ENCODE peak calls at places on chromosomes 7 and 10, in four cellular contexts. One of them, this sample, is unnamed.

GRCh38 chr7:94031865-94032264 is 27.7 kb upstream of the BET1 start:
- DNase-seq in HepG2: no peak
- DNase-seq in GM12878: no peak
- DNase-seq in SK-N-SH: no peak
- DNase-seq in this sample: no peak

GRCh38 chr7:142828101-142828500 is 26.8 kb upstream of the EPHB6 start:
- DNase-seq in GM12878: no peak
- DNase-seq in HepG2: no peak
- DNase-seq in SK-N-SH: no peak
- DNase-seq in this sample: no peak

GRCh38 chr10:15106352-15107013 is 9.3 kb downstream of the RPP38 start:
- DNase-seq in HepG2: peak; percentile 66
- DNase-seq in GM12878: peak; percentile 26
- DNase-seq in SK-N-SH: peak; percentile 71
- DNase-seq in this sample: peak; percentile 87

GRCh38 chr7:142785841-142786250 is 15.1 kb downstream of the PRSS2 start:
- DNase-seq in GM12878: no peak
- DNase-seq in HepG2: no peak
- DNase-seq in SK-N-SH: no peak
- DNase-seq in this sample: no peak

GRCh38 chr10:110577056-110577455 is 9.6 kb downstream of the SMC3 start:
- DNase-seq in SK-N-SH: no peak
- DNase-seq in HepG2: no peak
- DNase-seq in GM12878: no peak
- DNase-seq in this sample: no peak

GRCh38 chr10:127971101-127971946 is 64.4 kb downstream of the PTPRE start:
- DNase-seq in HepG2: no peak
- DNase-seq in GM12878: no peak
- DNase-seq in SK-N-SH: no peak
- DNase-seq in this sample: no peak

GRCh38 chr10:14571866-14572507 is 202.7 kb downstream of the FAM107B start:
- DNase-seq in SK-N-SH: no peak
- DNase-seq in GM12878: no peak
- DNase-seq in HepG2: peak; percentile 96
- DNase-seq in this sample: no peak

GRCh38 chr10:117931078-117931477 is 115.7 kb downstream of the RAB11FIP2 start:
- DNase-seq in SK-N-SH: no peak
- DNase-seq in HepG2: no peak
- DNase-seq in GM12878: no peak
- DNase-seq in this sample: no peak

GRCh38 chr10:109898666-109899577 is 24.4 kb downstream of the XPNPEP1 start:
- DNase-seq in SK-N-SH: no peak
- DNase-seq in GM12878: no peak
- DNase-seq in HepG2: no peak
- DNase-seq in this sample: no peak

GRCh38 chr10:3886666-3887251 is 101.8 kb upstream of the KLF6 start:
- DNase-seq in GM12878: no peak
- DNase-seq in SK-N-SH: peak; percentile 50
- DNase-seq in HepG2: peak; percentile 90
- DNase-seq in this sample: no peak

GRCh38 chr7:101862280-101863220 is 45.1 kb downstream of the CUX1 start:
- DNase-seq in HepG2: peak; percentile 77
- DNase-seq in SK-N-SH: no peak
- DNase-seq in GM12878: no peak
- DNase-seq in this sample: no peak

GRCh38 chr7:30887464-30887872 is 24.2 kb upstream of the AQP1 start:
- DNase-seq in SK-N-SH: no peak
- DNase-seq in HepG2: no peak
- DNase-seq in GM12878: no peak
- DNase-seq in this sample: no peak

GRCh38 chr10:536371-536925 is 153.0 kb downstream of the DIP2C start:
- DNase-seq in SK-N-SH: no peak
- DNase-seq in GM12878: no peak
- DNase-seq in HepG2: no peak
- DNase-seq in this sample: no peak

GRCh38 chr10:10418397-10418796 is 599.3 kb upstream of the CELF2 start:
- DNase-seq in SK-N-SH: no peak
- DNase-seq in HepG2: no peak
- DNase-seq in GM12878: peak; percentile 15
- DNase-seq in this sample: no peak

GRCh38 chr7:135758531-135758932 is 9.9 kb upstream of the FAM180A start:
- DNase-seq in SK-N-SH: no peak
- DNase-seq in HepG2: no peak
- DNase-seq in GM12878: no peak
- DNase-seq in this sample: no peak

GRCh38 chr7:77565917-77566316 is 28.8 kb downstream of the PTPN12 start:
- DNase-seq in HepG2: no peak
- DNase-seq in SK-N-SH: no peak
- DNase-seq in GM12878: no peak
- DNase-seq in this sample: no peak

GRCh38 chr10:77890097-77890496 is 36.5 kb downstream of the DLG5 start:
- DNase-seq in HepG2: no peak
- DNase-seq in SK-N-SH: no peak
- DNase-seq in GM12878: no peak
- DNase-seq in this sample: peak; percentile 65

GRCh38 chr7:47795631-47796030 is 152.6 kb downstream of the PKD1L1 start:
- DNase-seq in SK-N-SH: no peak
- DNase-seq in HepG2: no peak
- DNase-seq in GM12878: no peak
- DNase-seq in this sample: no peak

GRCh38 chr7:118052330-118052729 is 131.6 kb upstream of the LSM8 start:
- DNase-seq in GM12878: no peak
- DNase-seq in HepG2: no peak
- DNase-seq in SK-N-SH: no peak
- DNase-seq in this sample: no peak

GRCh38 chr10:88154596-88155250 is 291.3 kb downstream of the PTEN start:
- DNase-seq in GM12878: no peak
- DNase-seq in HepG2: no peak
- DNase-seq in SK-N-SH: no peak
- DNase-seq in this sample: no peak

GRCh38 chr7:87885018-87885417 is 8.7 kb downstream of the DBF4 start:
- DNase-seq in SK-N-SH: no peak
- DNase-seq in HepG2: no peak
- DNase-seq in GM12878: no peak
- DNase-seq in this sample: no peak

GRCh38 chr7:84677386-84677785 is 482.8 kb upstream of the SEMA3A start:
- DNase-seq in GM12878: no peak
- DNase-seq in SK-N-SH: no peak
- DNase-seq in HepG2: no peak
- DNase-seq in this sample: no peak

GRCh38 chr10:33612551-33612950 is 278.1 kb upstream of the NRP1 start:
- DNase-seq in GM12878: no peak
- DNase-seq in SK-N-SH: no peak
- DNase-seq in HepG2: no peak
- DNase-seq in this sample: no peak

GRCh38 chr7:12683678-12684077 is 3.8 kb upstream of the ARL4A start:
- DNase-seq in SK-N-SH: peak; percentile 39
- DNase-seq in HepG2: no peak
- DNase-seq in GM12878: no peak
- DNase-seq in this sample: no peak

GRCh38 chr7:121329460-121330052 is 756 bp downstream of the WNT16 start:
- DNase-seq in HepG2: no peak
- DNase-seq in SK-N-SH: peak; percentile 78
- DNase-seq in GM12878: no peak
- DNase-seq in this sample: peak; percentile 79

GRCh38 chr10:8279598-8279997 is 225.1 kb downstream of the GATA3 start:
- DNase-seq in HepG2: peak; percentile 5
- DNase-seq in SK-N-SH: peak; percentile 38
- DNase-seq in GM12878: no peak
- DNase-seq in this sample: no peak

GRCh38 chr7:8260871-8261707 is 878 bp downstream of the ICA1 start:
- DNase-seq in SK-N-SH: peak; percentile 74
- DNase-seq in HepG2: no peak
- DNase-seq in GM12878: no peak
- DNase-seq in this sample: no peak

GRCh38 chr7:20197837-20198236 is 19.3 kb downstream of the MACC1 start:
- DNase-seq in SK-N-SH: peak; percentile 34
- DNase-seq in GM12878: no peak
- DNase-seq in HepG2: no peak
- DNase-seq in this sample: no peak

GRCh38 chr10:97759157-97759980 is 12.4 kb downstream of the SFRP5 start:
- DNase-seq in SK-N-SH: peak; percentile 94
- DNase-seq in GM12878: no peak
- DNase-seq in HepG2: peak; percentile 79
- DNase-seq in this sample: peak; percentile 76

GRCh38 chr7:38756521-38756920 is 125.3 kb upstream of the AMPH start:
- DNase-seq in GM12878: no peak
- DNase-seq in HepG2: no peak
- DNase-seq in SK-N-SH: no peak
- DNase-seq in this sample: no peak

GRCh38 chr10:129890170-129890569 is 73.9 kb downstream of the EBF3 start:
- DNase-seq in SK-N-SH: no peak
- DNase-seq in GM12878: no peak
- DNase-seq in HepG2: no peak
- DNase-seq in this sample: no peak

GRCh38 chr10:129887986-129888783 is 75.9 kb downstream of the EBF3 start:
- DNase-seq in GM12878: no peak
- DNase-seq in HepG2: no peak
- DNase-seq in SK-N-SH: no peak
- DNase-seq in this sample: no peak

GRCh38 chr10:129891806-129892205 is 72.3 kb downstream of the EBF3 start:
- DNase-seq in SK-N-SH: no peak
- DNase-seq in HepG2: no peak
- DNase-seq in GM12878: no peak
- DNase-seq in this sample: no peak

GRCh38 chr10:129892571-129893045 is 71.5 kb downstream of the EBF3 start:
- DNase-seq in SK-N-SH: peak; percentile 62
- DNase-seq in GM12878: no peak
- DNase-seq in HepG2: no peak
- DNase-seq in this sample: no peak

DNA sequence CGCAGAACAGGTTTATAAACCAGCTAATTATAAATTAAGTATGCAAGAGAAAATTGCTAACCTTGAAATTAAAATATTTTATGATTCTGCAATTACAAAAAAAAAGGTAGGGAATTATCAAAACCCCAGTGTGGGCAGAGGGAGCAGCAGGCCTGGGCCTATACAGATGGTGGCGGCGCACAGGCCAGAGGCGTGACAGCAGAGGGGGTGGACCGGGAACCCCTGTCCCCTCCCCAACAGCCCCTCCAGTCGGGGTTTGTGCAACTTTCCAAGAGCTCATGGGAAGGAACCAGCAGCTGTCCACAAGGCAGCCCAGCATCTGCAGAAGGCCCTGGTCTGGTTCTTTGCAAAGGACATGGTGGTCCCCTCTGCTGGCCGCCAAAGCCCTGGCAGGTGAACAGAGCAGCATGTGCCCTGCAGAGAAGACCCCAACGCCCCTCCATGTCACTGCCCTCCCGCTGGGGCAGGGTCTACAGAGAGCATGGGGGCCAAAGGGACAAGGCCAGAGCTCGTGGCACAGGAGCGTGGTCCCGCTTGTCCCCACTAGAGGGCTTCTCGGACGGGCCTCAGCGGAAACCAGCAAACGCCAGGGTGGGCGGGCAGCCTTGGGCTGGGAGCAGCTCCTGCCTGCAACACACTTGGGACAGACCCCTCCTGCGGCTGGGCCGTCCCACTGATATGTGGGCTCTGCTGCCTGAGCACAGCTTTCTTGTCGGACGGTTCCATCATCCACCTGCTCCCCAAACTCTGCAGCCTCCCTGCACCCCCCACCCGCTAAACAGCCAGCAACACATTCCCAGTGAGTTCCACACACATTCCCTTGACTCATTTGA is 75.1 kb downstream of the EBF3 start:
- DNase-seq in GM12878: no peak
- DNase-seq in SK-N-SH: peak; percentile 89
- DNase-seq in HepG2: no peak
- DNase-seq in this sample: peak; percentile 93
- TF ChIP-seq TCF12 in GM12878: no peak
- TF ChIP-seq TCF12 in SK-N-SH: no peak
- TF ChIP-seq TCF12 in HepG2: no peak
- TF ChIP-seq TCF12 in this sample: no peak

GRCh38 chr7:876972-877311 is 588 bp downstream of the GET4 start:
- DNase-seq in GM12878: no peak
- DNase-seq in HepG2: no peak
- DNase-seq in SK-N-SH: no peak
- DNase-seq in this sample: no peak

GRCh38 chr7:879093-879492 is 2.7 kb downstream of the GET4 start:
- DNase-seq in GM12878: no peak
- DNase-seq in HepG2: no peak
- DNase-seq in SK-N-SH: no peak
- DNase-seq in this sample: no peak

GRCh38 chr7:876077-876971 is at the start of gene GET4:
- DNase-seq in HepG2: peak; percentile 65
- DNase-seq in SK-N-SH: peak; percentile 98
- DNase-seq in GM12878: peak; percentile 80
- DNase-seq in this sample: peak; percentile 88

GRCh38 chr7:875476-876076 is 778 bp upstream of the GET4 start:
- DNase-seq in SK-N-SH: no peak
- DNase-seq in HepG2: no peak
- DNase-seq in GM12878: no peak
- DNase-seq in this sample: no peak

DNA sequence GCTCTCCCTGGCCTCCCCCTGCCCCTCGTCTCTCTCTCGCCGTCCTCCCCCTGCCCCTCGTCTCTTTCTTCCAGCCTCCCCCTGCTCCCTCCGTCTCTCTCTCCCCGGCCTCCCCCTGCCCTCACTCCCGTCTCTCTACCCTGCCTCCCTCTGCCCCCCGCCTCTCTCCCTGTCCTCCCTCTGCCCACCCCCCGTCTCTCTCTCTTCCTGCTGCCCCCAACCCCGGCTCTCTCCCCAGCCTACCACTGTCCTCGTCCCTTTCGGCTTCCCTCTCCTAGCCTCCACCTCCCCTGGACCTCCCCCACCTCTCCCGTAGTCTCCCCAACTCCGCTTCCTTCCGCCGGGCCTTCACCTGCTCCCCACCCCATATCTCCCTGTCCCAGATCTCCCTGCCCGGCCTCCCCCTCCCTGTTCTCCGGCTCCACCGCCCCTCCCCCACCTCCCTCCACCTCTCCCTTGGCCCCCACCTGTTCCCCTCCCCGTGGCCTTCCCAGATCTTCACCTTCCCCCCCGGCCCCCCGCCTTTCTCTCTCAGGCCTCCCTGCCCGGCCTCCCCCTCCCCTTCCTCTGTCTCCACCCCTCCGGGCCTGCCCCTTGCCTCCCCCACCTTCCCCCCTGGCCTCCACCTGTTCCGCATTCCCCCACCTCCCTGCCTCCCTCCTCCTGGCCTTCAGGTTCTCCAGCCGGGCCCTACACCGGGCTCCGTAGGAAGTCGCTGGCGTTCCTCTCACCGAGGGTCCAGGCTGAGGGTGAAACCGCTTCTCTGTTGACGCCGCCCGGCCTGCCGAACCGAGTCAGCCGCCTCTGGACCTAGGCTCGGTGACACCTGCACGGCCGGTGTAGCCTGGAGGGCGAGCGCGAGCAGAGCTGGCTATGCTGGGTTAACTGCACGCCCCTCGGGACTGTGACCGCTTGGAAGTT is 1.2 kb downstream of the GET4 start:
- DNase-seq in SK-N-SH: peak; percentile 68
- DNase-seq in HepG2: peak; percentile 23
- DNase-seq in GM12878: no peak
- DNase-seq in this sample: no peak
- TF ChIP-seq TCF12 in SK-N-SH: no peak
- TF ChIP-seq TCF12 in HepG2: no peak
- TF ChIP-seq TCF12 in GM12878: no peak
- TF ChIP-seq TCF12 in this sample: no peak

GRCh38 chr10:35195361-35196306 is 69.0 kb downstream of the CREM start:
- DNase-seq in SK-N-SH: peak; percentile 70
- DNase-seq in GM12878: peak; percentile 83
- DNase-seq in HepG2: peak; percentile 78
- DNase-seq in this sample: no peak
- TF ChIP-seq TCF12 in SK-N-SH: peak; percentile 50
- TF ChIP-seq TCF12 in GM12878: no peak
- TF ChIP-seq TCF12 in HepG2: no peak
- TF ChIP-seq TCF12 in this sample: no peak

GRCh38 chr7:141389423-141389822 is 161.8 kb upstream of the AGK start:
- DNase-seq in SK-N-SH: no peak
- DNase-seq in GM12878: no peak
- DNase-seq in HepG2: no peak
- DNase-seq in this sample: no peak
- TF ChIP-seq TCF12 in SK-N-SH: no peak
- TF ChIP-seq TCF12 in GM12878: no peak
- TF ChIP-seq TCF12 in HepG2: no peak
- TF ChIP-seq TCF12 in this sample: no peak

This sample was measured in H1.